ENCODE peak calls at places on chromosomes 6 and 20, in four cellular contexts. One of them, this sample, is unnamed.
A peak's percentile ranks its signal among the peaks of the same experiment; 100 is the strongest.

GRCh38 chr20:46307139-46307998 is 929 bp downstream of the CDH22 start:
- DNase-seq in sigmoid colon: peak; percentile 74
- DNase-seq in endothelial cell of umbilical vein: peak; percentile 22
- DNase-seq in H1: peak; percentile 49
- DNase-seq in this sample: no peak

GRCh38 chr6:115360602-115361325 is 699.9 kb downstream of the FRK start:
- DNase-seq in sigmoid colon: no peak
- DNase-seq in endothelial cell of umbilical vein: no peak
- DNase-seq in H1: no peak
- DNase-seq in this sample: no peak

GRCh38 chr6:133198725-133199124 is 42.4 kb upstream of the EYA4 start:
- DNase-seq in sigmoid colon: no peak
- DNase-seq in endothelial cell of umbilical vein: no peak
- DNase-seq in H1: no peak
- DNase-seq in this sample: no peak

GRCh38 chr6:16596890-16597331 is 164.3 kb downstream of the ATXN1 start:
- DNase-seq in sigmoid colon: no peak
- DNase-seq in endothelial cell of umbilical vein: no peak
- DNase-seq in H1: no peak
- DNase-seq in this sample: no peak

GRCh38 chr6:37725967-37726366 is 28.3 kb upstream of the MDGA1 start:
- DNase-seq in sigmoid colon: no peak
- DNase-seq in endothelial cell of umbilical vein: no peak
- DNase-seq in H1: no peak
- DNase-seq in this sample: no peak

GRCh38 chr6:127938701-127939100 is 37.8 kb upstream of the THEMIS start:
- DNase-seq in sigmoid colon: no peak
- DNase-seq in endothelial cell of umbilical vein: peak; percentile 63
- DNase-seq in H1: no peak
- DNase-seq in this sample: no peak

GRCh38 chr6:45422541-45423110 is 44.9 kb upstream of the SUPT3H start:
- DNase-seq in sigmoid colon: peak; percentile 78
- DNase-seq in endothelial cell of umbilical vein: peak; percentile 14
- DNase-seq in H1: no peak
- DNase-seq in this sample: no peak

GRCh38 chr6:12051861-12052368 is 39.8 kb downstream of the HIVEP1 start:
- DNase-seq in sigmoid colon: no peak
- DNase-seq in endothelial cell of umbilical vein: no peak
- DNase-seq in H1: no peak
- DNase-seq in this sample: no peak

GRCh38 chr6:144415014-144415413 is 129.9 kb downstream of the UTRN start:
- DNase-seq in sigmoid colon: no peak
- DNase-seq in endothelial cell of umbilical vein: peak; percentile 48
- DNase-seq in H1: no peak
- DNase-seq in this sample: no peak

GRCh38 chr20:35772563-35773058 is 796 bp downstream of the PHF20 start:
- DNase-seq in sigmoid colon: no peak
- DNase-seq in endothelial cell of umbilical vein: no peak
- DNase-seq in H1: no peak
- DNase-seq in this sample: no peak

GRCh38 chr20:52422574-52423463 is 231.2 kb upstream of the ZFP64 start:
- DNase-seq in sigmoid colon: no peak
- DNase-seq in endothelial cell of umbilical vein: no peak
- DNase-seq in H1: no peak
- DNase-seq in this sample: no peak

GRCh38 chr6:74807701-74808100 is 398.2 kb downstream of the COL12A1 start:
- DNase-seq in sigmoid colon: no peak
- DNase-seq in endothelial cell of umbilical vein: no peak
- DNase-seq in H1: no peak
- DNase-seq in this sample: no peak

GRCh38 chr6:156781882-156782631 is 4.9 kb downstream of the ARID1B start:
- DNase-seq in sigmoid colon: no peak
- DNase-seq in endothelial cell of umbilical vein: peak; percentile 54
- DNase-seq in H1: no peak
- DNase-seq in this sample: no peak

GRCh38 chr6:118551063-118551672 is 3.1 kb downstream of the PLN start:
- DNase-seq in sigmoid colon: no peak
- DNase-seq in endothelial cell of umbilical vein: peak; percentile 79
- DNase-seq in H1: no peak
- DNase-seq in this sample: no peak

GRCh38 chr6:89239338-89239737 is 22.2 kb upstream of the GABRR1 start:
- DNase-seq in sigmoid colon: no peak
- DNase-seq in endothelial cell of umbilical vein: peak; percentile 19
- DNase-seq in H1: no peak
- DNase-seq in this sample: no peak

GRCh38 chr6:169934699-169935347 is 183.4 kb downstream of the ERMARD start:
- DNase-seq in sigmoid colon: no peak
- DNase-seq in endothelial cell of umbilical vein: peak; percentile 73
- DNase-seq in H1: no peak
- DNase-seq in this sample: no peak

GRCh38 chr20:654427-654770 is 1.4 kb upstream of the SRXN1 start:
- DNase-seq in sigmoid colon: no peak
- DNase-seq in endothelial cell of umbilical vein: no peak
- DNase-seq in H1: no peak
- DNase-seq in this sample: no peak

GRCh38 chr6:109389650-109390274 is 7.5 kb upstream of the CD164 start:
- DNase-seq in sigmoid colon: no peak
- DNase-seq in endothelial cell of umbilical vein: no peak
- DNase-seq in H1: no peak
- DNase-seq in this sample: no peak

GRCh38 chr20:62286493-62287064 is 16.2 kb upstream of the ADRM1 start:
- DNase-seq in sigmoid colon: no peak
- DNase-seq in endothelial cell of umbilical vein: no peak
- DNase-seq in H1: no peak
- DNase-seq in this sample: no peak

GRCh38 chr6:145349950-145350510 is 385.3 kb downstream of the EPM2A start:
- DNase-seq in sigmoid colon: no peak
- DNase-seq in endothelial cell of umbilical vein: no peak
- DNase-seq in H1: no peak
- DNase-seq in this sample: no peak

GRCh38 chr20:36541227-36542018 is at the start of gene MYL9:
- DNase-seq in sigmoid colon: peak; percentile 99
- DNase-seq in endothelial cell of umbilical vein: peak; percentile 43
- DNase-seq in H1: no peak
- DNase-seq in this sample: peak; percentile 94

GRCh38 chr6:30480536-30481156 is 8.7 kb upstream of the HLA-E start:
- DNase-seq in sigmoid colon: no peak
- DNase-seq in endothelial cell of umbilical vein: no peak
- DNase-seq in H1: no peak
- DNase-seq in this sample: no peak

GRCh38 chr6:37525460-37526357 is 26.0 kb upstream of the CCDC167 start:
- DNase-seq in sigmoid colon: no peak
- DNase-seq in endothelial cell of umbilical vein: peak; percentile 30
- DNase-seq in H1: no peak
- DNase-seq in this sample: no peak

GRCh38 chr6:157717266-157717870 is 105.7 kb upstream of the SNX9 start:
- DNase-seq in sigmoid colon: no peak
- DNase-seq in endothelial cell of umbilical vein: no peak
- DNase-seq in H1: no peak
- DNase-seq in this sample: no peak

GRCh38 chr6:21200056-21200870 is 393.3 kb upstream of the SOX4 start:
- DNase-seq in sigmoid colon: no peak
- DNase-seq in endothelial cell of umbilical vein: peak; percentile 48
- DNase-seq in H1: no peak
- DNase-seq in this sample: no peak

GRCh38 chr6:113823916-113824315 is 33.2 kb upstream of the MARCKS start:
- DNase-seq in sigmoid colon: no peak
- DNase-seq in endothelial cell of umbilical vein: no peak
- DNase-seq in H1: no peak
- DNase-seq in this sample: no peak

GRCh38 chr6:143961868-143962643 is 46.0 kb downstream of the PLAGL1 start:
- DNase-seq in sigmoid colon: no peak
- DNase-seq in endothelial cell of umbilical vein: no peak
- DNase-seq in H1: no peak
- DNase-seq in this sample: no peak

GRCh38 chr20:38999217-38999616 is 37.1 kb downstream of the DHX35 start:
- DNase-seq in sigmoid colon: no peak
- DNase-seq in endothelial cell of umbilical vein: no peak
- DNase-seq in H1: no peak
- DNase-seq in this sample: no peak
- TF ChIP-seq POLR2AphosphoS5 in sigmoid colon: no peak
- TF ChIP-seq POLR2AphosphoS5 in endothelial cell of umbilical vein: no peak
- TF ChIP-seq POLR2AphosphoS5 in H1: no peak
- TF ChIP-seq POLR2AphosphoS5 in this sample: no peak

GRCh38 chr6:33566182-33567084 is 13.6 kb downstream of the BAK1 start:
- DNase-seq in sigmoid colon: no peak
- DNase-seq in endothelial cell of umbilical vein: no peak
- DNase-seq in H1: no peak
- DNase-seq in this sample: no peak
- H3K27ac ChIP-seq in sigmoid colon: no peak overlapping the region
- H3K27ac ChIP-seq in endothelial cell of umbilical vein: no peak overlapping the region
- H3K27ac ChIP-seq in H1: no peak overlapping the region
- H3K27ac ChIP-seq in this sample: no peak overlapping the region

DNA sequence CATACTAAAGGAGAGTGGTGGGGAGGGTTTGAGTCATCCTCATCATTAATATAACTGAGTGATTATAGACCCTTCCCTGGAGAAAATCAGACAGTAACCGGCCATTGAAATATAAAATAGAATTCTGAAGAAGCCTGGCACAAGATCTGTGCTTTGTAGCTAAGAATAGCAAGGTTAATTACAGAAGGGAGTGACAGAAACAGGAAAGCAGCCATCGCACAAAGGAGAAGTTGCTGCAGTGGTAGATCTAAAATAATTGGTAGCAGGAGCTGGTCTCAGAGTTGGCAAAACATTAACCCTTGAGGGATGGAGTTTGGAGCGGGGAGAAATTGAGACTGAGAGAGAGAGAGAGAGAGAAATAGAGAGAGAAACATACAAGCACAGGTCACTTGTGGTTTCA is 506.7 kb downstream of the LMBRD1 start:
- DNase-seq in sigmoid colon: no peak
- DNase-seq in endothelial cell of umbilical vein: no peak
- DNase-seq in H1: no peak
- DNase-seq in this sample: no peak
- TF ChIP-seq CTCF in sigmoid colon: no peak
- TF ChIP-seq CTCF in endothelial cell of umbilical vein: no peak
- TF ChIP-seq CTCF in H1: no peak
- TF ChIP-seq CTCF in this sample: no peak

DNA sequence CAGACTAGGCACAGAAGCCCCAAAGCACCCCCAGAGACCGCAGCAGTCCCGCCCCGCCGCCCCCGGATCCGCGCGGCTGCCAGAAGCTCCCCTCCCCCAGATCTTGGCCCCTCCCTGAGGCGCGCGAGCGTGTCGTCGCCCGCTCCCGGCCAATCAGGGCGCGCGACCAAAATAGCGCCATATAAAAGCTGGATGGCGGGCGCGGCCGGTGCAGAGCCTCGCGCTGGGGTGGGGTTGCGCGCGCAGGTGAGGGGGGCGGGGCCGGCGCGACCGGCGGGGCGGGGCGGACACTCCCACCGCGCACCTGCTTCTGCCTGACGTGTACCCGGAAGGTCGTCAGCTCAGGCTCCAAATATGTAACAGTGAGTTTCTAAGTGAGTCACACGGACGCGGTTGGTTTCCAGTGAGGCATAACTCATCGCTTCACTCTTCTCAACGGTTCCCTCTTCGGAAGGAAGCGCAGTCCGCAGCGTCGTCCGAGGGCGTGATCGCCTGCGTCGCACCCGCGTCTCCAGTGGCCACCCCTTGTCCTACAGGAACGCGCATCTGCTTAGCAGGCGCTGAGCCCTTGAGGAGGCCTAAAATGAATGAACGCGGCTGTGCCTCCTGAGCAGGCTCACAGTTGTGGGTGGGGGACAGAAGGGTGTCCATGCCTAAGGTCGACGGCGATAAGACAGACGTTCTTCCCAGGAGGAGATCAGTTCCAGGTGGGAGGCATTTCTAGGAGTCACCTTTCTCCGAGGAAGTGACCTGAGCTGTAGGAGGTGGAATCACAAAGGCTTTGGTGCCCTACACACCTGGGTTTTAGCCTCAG is 50.6 kb upstream of the EZR start:
- DNase-seq in sigmoid colon: peak; percentile 91
- DNase-seq in endothelial cell of umbilical vein: peak; percentile 83
- DNase-seq in H1: peak; percentile 69
- DNase-seq in this sample: peak; percentile 94
- TF ChIP-seq POLR2AphosphoS5 in sigmoid colon: peak; percentile 53
- TF ChIP-seq POLR2AphosphoS5 in endothelial cell of umbilical vein: no peak
- TF ChIP-seq POLR2AphosphoS5 in H1: peak; percentile 53
- TF ChIP-seq POLR2AphosphoS5 in this sample: peak; percentile 52

DNA sequence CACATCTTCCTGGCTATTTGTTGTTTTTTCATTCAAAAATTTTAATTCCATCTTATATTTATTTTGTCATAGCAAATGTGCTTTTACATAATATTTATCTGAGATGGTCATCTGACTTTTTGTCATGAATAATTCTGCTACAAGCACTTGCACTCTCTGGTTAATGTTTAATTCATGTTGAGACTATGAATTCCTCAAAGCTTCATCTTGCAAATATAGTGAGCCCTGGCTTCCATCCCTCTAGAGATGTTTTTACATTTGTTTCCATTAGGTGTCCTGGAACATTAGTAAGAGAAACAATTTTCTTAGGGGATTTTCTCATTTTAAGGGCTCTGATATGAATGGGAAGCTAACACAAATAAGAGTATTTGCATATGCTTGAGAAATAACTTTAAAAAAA is 797.2 kb upstream of the GJE1 start:
- DNase-seq in sigmoid colon: no peak
- DNase-seq in endothelial cell of umbilical vein: no peak
- DNase-seq in H1: no peak
- DNase-seq in this sample: no peak
- H3K27ac ChIP-seq in sigmoid colon: no peak overlapping the region
- H3K27ac ChIP-seq in endothelial cell of umbilical vein: no peak overlapping the region
- H3K27ac ChIP-seq in H1: no peak overlapping the region
- H3K27ac ChIP-seq in this sample: no peak overlapping the region